ENCODE peak calls at places on chromosomes 7 and 10, in six cellular contexts. X is AG04450, Y is IMR-90, D is heart right ventricle, C is esophagus squamous epithelium, F is heart left ventricle. N is an unnamed sample. For H3K27me3, the result is how much of the 10 kb centered on the place peaks cover.

GRCh38 chr7:140342732-140343514 is 55.4 kb downstream of the SLC37A3 start:
- DNase-seq in C (no peak), F (no peak), D (peak), X (no peak), Y (peak), N (peak)

GRCh38 chr7:68800316-68800715 is 798.0 kb upstream of the AUTS2 start:
- DNase-seq in F (no peak), Y (no peak), C (no peak), D (no peak), X (no peak), N (no peak)

GRCh38 chr7:46909601-46910051 is 672.3 kb downstream of the TNS3 start:
- DNase-seq in Y (peak), X (no peak), C (no peak), D (no peak), F (no peak), N (no peak)

GRCh38 chr7:51129527-51130472 is 186.8 kb downstream of the COBL start:
- DNase-seq in Y (no peak), D (no peak), C (no peak), F (no peak), X (no peak), N (no peak)

GRCh38 chr10:92204238-92204637 is 86.6 kb downstream of the CPEB3 start:
- DNase-seq in C (no peak), X (no peak), D (no peak), F (no peak), Y (no peak), N (no peak)

GRCh38 chr10:59304521-59305097 is 57.7 kb downstream of the FAM13C start:
- DNase-seq in X (no peak), Y (no peak), F (no peak), C (no peak), D (no peak), N (no peak)

GRCh38 chr7:139772115-139772514 is 5.7 kb downstream of the HIPK2 start:
- DNase-seq in Y (no peak), C (no peak), D (no peak), F (no peak), X (no peak), N (no peak)

GRCh38 chr10:60719721-60720120 is 58.6 kb upstream of the CDK1 start:
- DNase-seq in C (no peak), F (no peak), D (no peak), Y (no peak), X (no peak), N (no peak)

GRCh38 chr7:97844036-97844435 is 28.2 kb downstream of the ASNS start:
- DNase-seq in X (no peak), F (no peak), C (no peak), Y (peak), D (no peak), N (no peak)

GRCh38 chr10:113895018-113895417 is 40.6 kb downstream of the NHLRC2 start:
- DNase-seq in Y (peak), F (no peak), D (no peak), C (no peak), X (no peak), N (no peak)

GRCh38 chr7:139619367-139619657 is 95.8 kb downstream of the CLEC2L start:
- DNase-seq in F (no peak), Y (peak), C (no peak), D (no peak), X (peak), N (no peak)

GRCh38 chr10:120131183-120131582 is 238.7 kb downstream of the SEC23IP start:
- DNase-seq in D (no peak), Y (no peak), X (no peak), C (no peak), F (no peak), N (no peak)

GRCh38 chr7:18363751-18364402 is 131.7 kb upstream of the HDAC9 start:
- DNase-seq in X (no peak), C (no peak), D (no peak), Y (no peak), F (no peak), N (no peak)

GRCh38 chr10:80407836-80408197 is 534 bp upstream of the PRXL2A start:
- DNase-seq in D (peak), F (peak), X (no peak), C (no peak), Y (no peak), N (no peak)

GRCh38 chr7:153061913-153062528 is 302.5 kb downstream of the ACTR3B start:
- DNase-seq in D (no peak), X (no peak), C (no peak), Y (no peak), F (no peak), N (no peak)

GRCh38 chr10:63977329-63977923 is 456.2 kb downstream of the REEP3 start:
- DNase-seq in Y (peak), C (no peak), D (no peak), X (no peak), F (no peak), N (peak)

GRCh38 chr7:98193474-98194180 is 17.6 kb upstream of the BHLHA15 start:
- DNase-seq in D (no peak), F (no peak), Y (no peak), C (no peak), X (no peak), N (no peak)

GRCh38 chr10:74297389-74298080 is 146.5 kb downstream of the ADK start:
- DNase-seq in D (no peak), Y (no peak), X (no peak), F (no peak), C (no peak), N (no peak)

GRCh38 chr10:33986515-33986914 is 652.0 kb upstream of the NRP1 start:
- DNase-seq in Y (no peak), F (no peak), C (no peak), X (no peak), D (no peak), N (no peak)

GRCh38 chr7:67406941-67407340 is 410.3 kb downstream of the TYW1 start:
- DNase-seq in X (no peak), F (no peak), Y (no peak), D (no peak), C (no peak), N (no peak)

GRCh38 chr10:114206902-114207301 is 27.7 kb downstream of the TDRD1 start:
- DNase-seq in D (no peak), Y (no peak), C (no peak), F (no peak), X (no peak), N (no peak)

GRCh38 chr7:75888464-75889222 is 9.8 kb downstream of the RHBDD2 start:
- DNase-seq in F (peak), C (no peak), Y (no peak), X (no peak), D (peak), N (peak)

GRCh38 chr10:85036661-85037060 is 708.3 kb downstream of the CCSER2 start:
- DNase-seq in C (no peak), X (no peak), Y (no peak), D (no peak), F (no peak), N (no peak)

GRCh38 chr7:22193361-22194016 is 163.5 kb downstream of the RAPGEF5 start:
- DNase-seq in Y (peak), C (no peak), X (peak), D (no peak), F (no peak), N (peak)

GRCh38 chr10:12819656-12820055 is 181.9 kb downstream of the CCDC3 start:
- DNase-seq in C (no peak), Y (no peak), F (no peak), X (no peak), D (no peak), N (no peak)

GRCh38 chr7:143449793-143450192 is 6.5 kb downstream of the TAS2R60 start:
- DNase-seq in F (no peak), X (no peak), D (no peak), Y (no peak), C (no peak), N (no peak)

GRCh38 chr7:117130262-117130661 is 177.0 kb downstream of the ST7 start:
- DNase-seq in C (no peak), F (no peak), X (no peak), Y (no peak), D (no peak), N (no peak)

GRCh38 chr7:124191030-124191429 is 158.2 kb upstream of the TMEM229A start:
- DNase-seq in D (no peak), F (no peak), Y (no peak), X (no peak), C (no peak), N (no peak)

GRCh38 chr7:85191383-85191782 is 4.5 kb upstream of the SEMA3D start:
- DNase-seq in F (no peak), C (no peak), Y (peak), D (no peak), X (no peak), N (no peak)

GRCh38 chr7:105268056-105268455 is 120.7 kb downstream of the SRPK2 start:
- DNase-seq in C (no peak), X (peak), Y (peak), D (no peak), F (no peak), N (no peak)

GRCh38 chr10:119199231-119199992 is 8.0 kb upstream of the GRK5 start:
- DNase-seq in F (no peak), C (no peak), X (no peak), Y (peak), D (peak), N (peak)

GRCh38 chr7:81002471-81002870 is 83.6 kb upstream of the SEMA3C start:
- DNase-seq in D (no peak), C (no peak), F (no peak), X (no peak), Y (no peak), N (no peak)

GRCh38 chr10:101032637-101033201 is 1.7 kb downstream of the SFXN3 start:
- DNase-seq in Y (peak), D (peak), C (no peak), F (peak), X (peak), N (peak)

GRCh38 chr10:67976292-67977245 is 92.1 kb downstream of the SIRT1 start:
- DNase-seq in C (no peak), X (no peak), Y (peak), F (peak), D (peak), N (no peak)

GRCh38 chr7:140829720-140830119 is 95.0 kb downstream of the BRAF start:
- DNase-seq in F (no peak), D (no peak), Y (no peak), X (no peak), C (no peak), N (no peak)

GRCh38 chr10:81696609-81697388 is 178.2 kb upstream of the NRG3 start:
- DNase-seq in D (no peak), C (no peak), F (no peak), Y (no peak), X (no peak), N (no peak)
- H3K4me3 ChIP-seq in D (no peak), C (no peak), F (no peak), Y (no peak), X (no peak), N (no peak)

GRCh38 chr7:28579571-28579970 is 167.3 kb downstream of the CREB5 start:
- DNase-seq in F (no peak), X (no peak), D (no peak), C (no peak), Y (no peak), N (no peak)
- H3K27me3 ChIP-seq in F (under half), X (under half), D (under half), C (under half), Y (under half), N (under half)

GRCh38 chr10:69123747-69124557 is at the start of gene VPS26A:
- DNase-seq in X (peak), C (peak), F (peak), Y (peak), D (peak), N (peak)

GRCh38 chr10:69119896-69120295 is 4.1 kb upstream of the VPS26A start:
- DNase-seq in Y (no peak), D (no peak), X (no peak), C (no peak), F (no peak), N (no peak)

GRCh38 chr10:69125554-69125953 is 1.6 kb downstream of the VPS26A start:
- DNase-seq in X (no peak), F (no peak), D (no peak), Y (no peak), C (no peak), N (no peak)

GRCh38 chr10:69124558-69125121 is 662 bp downstream of the VPS26A start:
- DNase-seq in F (no peak), Y (peak), D (peak), C (no peak), X (peak), N (peak)

GRCh38 chr10:69123306-69123746 is 652 bp upstream of the VPS26A start:
- DNase-seq in F (no peak), X (peak), C (no peak), Y (peak), D (no peak), N (no peak)
- TF ChIP-seq CTCF in F (no peak), X (peak), C (no peak), Y (peak), D (no peak), N (no peak)

DNA sequence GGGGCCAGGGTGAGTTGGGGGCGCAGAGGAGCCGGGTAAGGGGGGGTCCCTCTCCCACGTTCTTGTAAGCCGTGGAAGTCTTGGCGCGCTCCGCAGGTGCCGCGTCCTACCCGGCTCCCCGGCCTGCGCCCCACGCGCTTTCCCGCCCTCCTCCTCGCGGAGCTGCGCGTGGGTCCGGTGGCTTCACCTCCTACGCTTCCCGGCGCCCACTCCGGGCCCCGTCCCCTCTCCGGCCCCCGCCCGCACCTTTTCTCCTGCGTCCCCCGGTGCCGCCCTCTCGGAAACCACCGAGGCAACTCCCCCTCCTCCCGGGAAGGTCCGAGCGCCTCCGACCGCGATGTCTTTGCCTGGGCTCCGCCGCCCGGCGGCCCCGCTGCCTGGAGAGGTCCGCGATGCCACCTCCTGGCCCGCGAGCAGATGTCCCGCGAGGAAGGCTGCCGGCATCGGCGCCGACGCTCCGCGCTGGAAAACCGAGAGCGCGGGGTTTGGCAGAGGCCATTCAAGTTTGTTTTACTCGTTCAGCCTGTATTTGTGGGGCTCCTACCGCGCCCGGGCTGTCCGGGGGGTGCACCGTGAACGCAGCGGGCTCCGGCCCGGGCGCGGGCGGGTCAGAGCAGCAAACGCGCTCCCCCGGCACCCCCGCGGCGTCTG is 2.4 kb upstream of the NKX6-2 start:
- DNase-seq in D (no peak), F (no peak), Y (peak), X (no peak), C (no peak), N (no peak)
- H3K4me3 ChIP-seq in D (no peak), F (no peak), Y (no peak), X (no peak), C (no peak), N (peak)

GRCh38 chr7:29991937-29992336 is 2.3 kb upstream of the SCRN1 start:
- DNase-seq in X (no peak), F (no peak), D (no peak), Y (no peak), C (no peak), N (no peak)
- H3K27me3 ChIP-seq in X (under half), F (under half), D (under half), Y (under half), C (under half), N (under half)